ENCODE peak calls at places on chromosomes 1 and 21, in five cellular contexts. One of them, this sample, is unnamed.

GRCh38 chr1:76940586-76941335 is 73.5 kb downstream of the ST6GALNAC5 start:
- DNase-seq in WTC11: no peak
- DNase-seq in HepG2: no peak
- DNase-seq in K562: no peak
- DNase-seq in H1: no peak
- DNase-seq in this sample: no peak

GRCh38 chr1:10680487-10680886 is 116.0 kb downstream of the CASZ1 start:
- DNase-seq in WTC11: no peak
- DNase-seq in HepG2: no peak
- DNase-seq in K562: no peak
- DNase-seq in H1: no peak
- DNase-seq in this sample: no peak

GRCh38 chr1:98793136-98793535 is 131.6 kb downstream of the SNX7 start:
- DNase-seq in WTC11: no peak
- DNase-seq in HepG2: no peak
- DNase-seq in K562: no peak
- DNase-seq in H1: no peak
- DNase-seq in this sample: no peak

GRCh38 chr1:37474051-37474696 is at the start of gene ZC3H12A:
- DNase-seq in WTC11: peak
- DNase-seq in HepG2: peak
- DNase-seq in K562: peak
- DNase-seq in H1: peak
- DNase-seq in this sample: peak

GRCh38 chr21:40377135-40377534 is 469.8 kb downstream of the DSCAM start:
- DNase-seq in WTC11: no peak
- DNase-seq in HepG2: no peak
- DNase-seq in K562: no peak
- DNase-seq in H1: no peak
- DNase-seq in this sample: no peak

GRCh38 chr1:153774780-153775431 is at the start of gene SLC27A3:
- DNase-seq in WTC11: peak
- DNase-seq in HepG2: no peak
- DNase-seq in K562: peak
- DNase-seq in H1: peak
- DNase-seq in this sample: no peak

GRCh38 chr1:150554086-150554452 is 4.9 kb downstream of the ADAMTSL4 start:
- DNase-seq in WTC11: no peak
- DNase-seq in HepG2: no peak
- DNase-seq in K562: no peak
- DNase-seq in H1: no peak
- DNase-seq in this sample: no peak

GRCh38 chr1:31733389-31734219 is 29.8 kb upstream of the COL16A1 start:
- DNase-seq in WTC11: no peak
- DNase-seq in HepG2: no peak
- DNase-seq in K562: no peak
- DNase-seq in H1: no peak
- DNase-seq in this sample: no peak

GRCh38 chr1:159007734-159008133 is 2.0 kb upstream of the IFI16 start:
- DNase-seq in WTC11: no peak
- DNase-seq in HepG2: no peak
- DNase-seq in K562: no peak
- DNase-seq in H1: no peak
- DNase-seq in this sample: no peak

GRCh38 chr21:26513212-26513611 is 59.9 kb downstream of the CYYR1 start:
- DNase-seq in WTC11: no peak
- DNase-seq in HepG2: no peak
- DNase-seq in K562: no peak
- DNase-seq in H1: no peak
- DNase-seq in this sample: no peak

GRCh38 chr1:180167021-180167701 is 12.5 kb downstream of the QSOX1 start:
- DNase-seq in WTC11: no peak
- DNase-seq in HepG2: no peak
- DNase-seq in K562: no peak
- DNase-seq in H1: no peak
- DNase-seq in this sample: no peak
- TF ChIP-seq ATF3 in WTC11: no peak
- TF ChIP-seq ATF3 in HepG2: no peak
- TF ChIP-seq ATF3 in K562: no peak
- TF ChIP-seq ATF3 in H1: no peak
- TF ChIP-seq ATF3 in this sample: no peak

DNA sequence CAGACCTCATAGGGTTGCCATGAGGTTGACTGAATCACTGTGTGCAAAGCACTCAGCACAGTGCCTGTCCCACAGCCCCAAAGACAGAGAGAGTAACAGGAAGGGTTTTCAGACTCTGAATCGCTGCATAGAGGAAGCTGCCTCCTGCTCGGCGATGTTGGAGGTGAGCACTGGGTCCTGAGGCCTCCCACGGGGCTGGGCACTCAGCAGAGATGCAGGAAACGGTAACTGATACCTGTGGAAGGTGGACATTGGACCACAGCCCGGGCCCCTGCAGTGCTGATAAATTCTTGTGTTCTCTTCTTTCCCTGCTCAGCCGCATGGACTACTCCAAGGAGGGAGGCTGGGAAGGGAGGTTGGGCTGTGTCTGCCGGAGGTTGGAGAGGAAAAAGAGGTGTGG is 389.7 kb downstream of the PTPRU start:
- DNase-seq in WTC11: no peak
- DNase-seq in HepG2: no peak
- DNase-seq in K562: no peak
- DNase-seq in H1: no peak
- DNase-seq in this sample: no peak
- TF ChIP-seq USF2 in WTC11: no peak
- TF ChIP-seq USF2 in HepG2: no peak
- TF ChIP-seq USF2 in K562: no peak
- TF ChIP-seq USF2 in H1: no peak
- TF ChIP-seq USF2 in this sample: no peak

GRCh38 chr21:46141767-46142580 is 13.4 kb downstream of the FTCD start:
- DNase-seq in WTC11: no peak
- DNase-seq in HepG2: no peak
- DNase-seq in K562: no peak
- DNase-seq in H1: no peak
- DNase-seq in this sample: no peak
- TF ChIP-seq ATF3 in WTC11: no peak
- TF ChIP-seq ATF3 in HepG2: no peak
- TF ChIP-seq ATF3 in K562: no peak
- TF ChIP-seq ATF3 in H1: no peak
- TF ChIP-seq ATF3 in this sample: no peak

GRCh38 chr1:61953790-61954150 is 211.5 kb downstream of the PATJ start:
- DNase-seq in WTC11: no peak
- DNase-seq in HepG2: no peak
- DNase-seq in K562: no peak
- DNase-seq in H1: no peak
- DNase-seq in this sample: no peak

GRCh38 chr1:61951731-61952585 is 209.7 kb downstream of the PATJ start:
- DNase-seq in WTC11: no peak
- DNase-seq in HepG2: no peak
- DNase-seq in K562: no peak
- DNase-seq in H1: no peak
- DNase-seq in this sample: no peak

GRCh38 chr1:61952675-61953074 is 210.4 kb downstream of the PATJ start:
- DNase-seq in WTC11: no peak
- DNase-seq in HepG2: no peak
- DNase-seq in K562: no peak
- DNase-seq in H1: no peak
- DNase-seq in this sample: no peak

GRCh38 chr1:61955261-61955660 is 213.0 kb downstream of the PATJ start:
- DNase-seq in WTC11: no peak
- DNase-seq in HepG2: no peak
- DNase-seq in K562: no peak
- DNase-seq in H1: no peak
- DNase-seq in this sample: no peak

GRCh38 chr1:61953076-61953789 is 211.0 kb downstream of the PATJ start:
- DNase-seq in WTC11: no peak
- DNase-seq in HepG2: no peak
- DNase-seq in K562: no peak
- DNase-seq in H1: no peak
- DNase-seq in this sample: no peak
- TF ChIP-seq USF2 in WTC11: no peak
- TF ChIP-seq USF2 in HepG2: no peak
- TF ChIP-seq USF2 in K562: no peak
- TF ChIP-seq USF2 in H1: no peak
- TF ChIP-seq USF2 in this sample: no peak

GRCh38 chr21:46347791-46348381 is 23.9 kb downstream of the PCNT start:
- DNase-seq in WTC11: peak
- DNase-seq in HepG2: no peak
- DNase-seq in K562: no peak
- DNase-seq in H1: no peak
- DNase-seq in this sample: no peak
- TF ChIP-seq ATF3 in WTC11: no peak
- TF ChIP-seq ATF3 in HepG2: no peak
- TF ChIP-seq ATF3 in K562: no peak
- TF ChIP-seq ATF3 in H1: no peak
- TF ChIP-seq ATF3 in this sample: no peak

GRCh38 chr1:232380556-232380955 is 249.4 kb downstream of the SIPA1L2 start:
- DNase-seq in WTC11: no peak
- DNase-seq in HepG2: no peak
- DNase-seq in K562: no peak
- DNase-seq in H1: no peak
- DNase-seq in this sample: no peak

GRCh38 chr1:232377494-232377770 is 252.5 kb downstream of the SIPA1L2 start:
- DNase-seq in WTC11: no peak
- DNase-seq in HepG2: peak
- DNase-seq in K562: no peak
- DNase-seq in H1: no peak
- DNase-seq in this sample: no peak

GRCh38 chr1:232378266-232379041 is 251.5 kb downstream of the SIPA1L2 start:
- DNase-seq in WTC11: no peak
- DNase-seq in HepG2: no peak
- DNase-seq in K562: no peak
- DNase-seq in H1: no peak
- DNase-seq in this sample: no peak

GRCh38 chr1:232380131-232380530 is 249.8 kb downstream of the SIPA1L2 start:
- DNase-seq in WTC11: no peak
- DNase-seq in HepG2: no peak
- DNase-seq in K562: no peak
- DNase-seq in H1: no peak
- DNase-seq in this sample: no peak

GRCh38 chr1:232376632-232377493 is 253.1 kb downstream of the SIPA1L2 start:
- DNase-seq in WTC11: no peak
- DNase-seq in HepG2: no peak
- DNase-seq in K562: no peak
- DNase-seq in H1: no peak
- DNase-seq in this sample: no peak
- TF ChIP-seq USF2 in WTC11: no peak
- TF ChIP-seq USF2 in HepG2: no peak
- TF ChIP-seq USF2 in K562: no peak
- TF ChIP-seq USF2 in H1: no peak
- TF ChIP-seq USF2 in this sample: no peak

DNA sequence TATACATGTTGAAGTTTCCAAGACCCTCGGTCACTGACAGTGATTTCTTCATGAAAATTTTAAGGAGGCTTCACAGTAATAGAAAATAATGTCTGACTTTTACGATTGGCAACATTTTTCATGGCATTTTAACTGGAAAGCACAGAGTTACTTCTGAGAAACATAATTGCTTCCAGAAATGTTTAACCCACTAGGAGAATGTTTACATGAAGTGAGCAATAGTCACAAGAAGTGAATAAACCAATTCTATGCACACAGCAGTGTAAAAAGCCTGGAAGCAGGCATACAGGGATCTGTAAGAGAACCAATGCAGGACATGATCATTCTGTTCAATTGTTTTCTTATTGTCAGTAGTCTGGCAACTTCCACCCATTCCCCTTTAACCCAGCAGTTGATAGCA is 316.2 kb upstream of the CXADR start:
- DNase-seq in WTC11: no peak
- DNase-seq in HepG2: no peak
- DNase-seq in K562: no peak
- DNase-seq in H1: no peak
- DNase-seq in this sample: no peak
- TF ChIP-seq ATF3 in WTC11: no peak
- TF ChIP-seq ATF3 in HepG2: no peak
- TF ChIP-seq ATF3 in K562: no peak
- TF ChIP-seq ATF3 in H1: no peak
- TF ChIP-seq ATF3 in this sample: no peak

GRCh38 chr1:46484783-46485490 is 4.7 kb upstream of the DMBX1 start:
- DNase-seq in WTC11: no peak
- DNase-seq in HepG2: no peak
- DNase-seq in K562: peak
- DNase-seq in H1: no peak
- DNase-seq in this sample: no peak
- TF ChIP-seq USF2 in WTC11: no peak
- TF ChIP-seq USF2 in HepG2: no peak
- TF ChIP-seq USF2 in K562: no peak
- TF ChIP-seq USF2 in H1: no peak
- TF ChIP-seq USF2 in this sample: no peak

This sample was measured in GM12878.